ENCODE peak calls at places on chromosomes 4 and X, in six cellular contexts. M is tibial artery, F is IMR-90, E is Calu3, Q is K562, X is mucosa of descending colon. J is an unnamed sample.

GRCh38 chrX:55742649-55743048 is 25.1 kb downstream of the RRAGB start:
- DNase-seq in X (no peak), F (no peak), E (no peak), M (no peak), Q (no peak), J (no peak)

GRCh38 chrX:119189586-119189985 is 46.5 kb upstream of the PGRMC1 start:
- DNase-seq in Q (no peak), F (no peak), E (no peak), X (peak), M (peak), J (no peak)

GRCh38 chrX:71622347-71623104 is 4.2 kb upstream of the CXCR3 start:
- DNase-seq in M (peak), Q (peak), X (peak), E (peak), F (peak), J (peak)

GRCh38 chrX:69759921-69760625 is 144.2 kb downstream of the EDA start:
- DNase-seq in Q (no peak), F (no peak), M (no peak), E (no peak), X (no peak), J (no peak)

GRCh38 chr4:23923840-23924239 is 34.0 kb upstream of the PPARGC1A start:
- DNase-seq in Q (no peak), M (no peak), X (peak), E (peak), F (no peak), J (no peak)

GRCh38 chr4:165684177-165684870 is 188.7 kb upstream of the TLL1 start:
- DNase-seq in M (no peak), F (no peak), Q (no peak), E (no peak), X (no peak), J (no peak)

GRCh38 chr4:17934286-17934685 is 87.3 kb downstream of the LCORL start:
- DNase-seq in Q (no peak), F (peak), E (no peak), M (no peak), X (no peak), J (no peak)

GRCh38 chrX:116272328-116272727 is 101.8 kb downstream of the AGTR2 start:
- DNase-seq in M (no peak), X (peak), Q (no peak), F (peak), E (peak), J (no peak)

GRCh38 chr4:103996637-103997036 is 276.9 kb upstream of the TACR3 start:
- DNase-seq in X (no peak), M (no peak), F (no peak), Q (no peak), E (peak), J (no peak)

GRCh38 chr4:101259876-101260275 is 87.5 kb downstream of the PPP3CA start:
- DNase-seq in X (no peak), F (peak), M (no peak), E (no peak), Q (no peak), J (no peak)

GRCh38 chrX:43350935-43351334 is 305.2 kb upstream of the MAOA start:
- DNase-seq in X (no peak), Q (no peak), E (no peak), M (no peak), F (no peak), J (no peak)

GRCh38 chrX:43345166-43345565 is 310.9 kb upstream of the MAOA start:
- DNase-seq in F (no peak), Q (no peak), M (no peak), E (no peak), X (no peak), J (no peak)

GRCh38 chrX:43349363-43349762 is 306.7 kb upstream of the MAOA start:
- DNase-seq in Q (peak), M (no peak), F (peak), X (peak), E (peak), J (no peak)
- TF ChIP-seq CTCF in Q (peak), M (no peak), F (peak), X (no peak), E (peak), J (peak)

DNA sequence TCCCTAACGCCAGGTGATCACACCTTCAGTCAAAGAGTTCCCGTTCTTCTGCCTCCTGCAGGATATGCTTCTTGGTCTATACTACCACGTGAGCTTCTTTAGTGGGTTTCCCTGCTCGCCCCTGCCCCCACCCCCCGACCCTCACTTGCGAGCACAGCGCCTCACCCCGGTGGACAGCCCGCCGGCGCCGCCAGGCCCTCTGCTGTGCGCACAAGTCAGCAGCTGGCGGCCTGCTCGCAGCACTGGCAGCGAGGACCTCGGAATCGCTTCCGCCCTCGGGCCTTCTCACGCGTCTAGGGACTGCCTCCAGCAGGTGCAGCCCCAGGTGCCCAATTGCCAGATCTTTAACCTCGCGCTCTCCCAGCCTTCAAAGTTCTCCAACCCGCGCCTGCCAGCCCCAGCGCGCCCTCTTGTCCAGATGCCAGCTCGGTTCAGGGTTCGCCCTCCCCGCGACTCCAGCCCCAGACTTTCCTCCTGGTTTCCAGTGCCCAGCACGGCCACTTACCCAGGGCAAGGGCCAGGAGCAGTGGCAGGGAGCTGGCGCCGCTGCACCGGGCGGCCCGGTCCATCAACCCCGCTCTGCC is 474 bp downstream of the BTC start:
- DNase-seq in M (peak), F (no peak), X (peak), Q (no peak), E (peak), J (peak)
- TF ChIP-seq CTCF in M (no peak), F (peak), X (peak), Q (peak), E (no peak), J (no peak)

GRCh38 chrX:110125435-110125834 is 122.5 kb downstream of the TMEM164 start:
- DNase-seq in M (no peak), E (peak), F (peak), Q (no peak), X (no peak), J (no peak)
- TF ChIP-seq CTCF in M (no peak), E (no peak), F (peak), Q (peak), X (no peak), J (no peak)

GRCh38 chr4:126630171-126630570 is 1002.6 kb upstream of the INTU start:
- DNase-seq in X (peak), M (no peak), Q (no peak), E (no peak), F (no peak), J (no peak)

GRCh38 chr4:126628933-126629332 is 1003.8 kb upstream of the INTU start:
- DNase-seq in Q (no peak), X (no peak), M (no peak), F (no peak), E (no peak), J (no peak)

GRCh38 chr4:126627255-126627654 is 1005.5 kb upstream of the INTU start:
- DNase-seq in E (no peak), M (no peak), X (no peak), F (peak), Q (peak), J (no peak)
- TF ChIP-seq CTCF in E (no peak), M (no peak), X (no peak), F (peak), Q (peak), J (no peak)

GRCh38 chr4:185128272-185129119 is 14.6 kb upstream of the SLC25A4 start:
- DNase-seq in X (peak), Q (no peak), F (no peak), M (no peak), E (peak), J (no peak)
- TF ChIP-seq CTCF in X (no peak), Q (no peak), F (no peak), M (peak), E (no peak), J (no peak)

GRCh38 chrX:18425199-18426003 is at the start of gene CDKL5:
- DNase-seq in Q (peak), X (peak), F (peak), M (peak), E (peak), J (peak)

GRCh38 chrX:18426004-18426320 is 554 bp downstream of the CDKL5 start:
- DNase-seq in X (peak), M (no peak), Q (no peak), E (no peak), F (no peak), J (no peak)

GRCh38 chrX:18422886-18423285 is 2.5 kb upstream of the CDKL5 start:
- DNase-seq in E (no peak), M (no peak), X (no peak), Q (no peak), F (peak), J (no peak)

GRCh38 chrX:18424482-18425198 is 768 bp upstream of the CDKL5 start:
- DNase-seq in E (no peak), Q (no peak), M (no peak), F (peak), X (peak), J (no peak)

DNA sequence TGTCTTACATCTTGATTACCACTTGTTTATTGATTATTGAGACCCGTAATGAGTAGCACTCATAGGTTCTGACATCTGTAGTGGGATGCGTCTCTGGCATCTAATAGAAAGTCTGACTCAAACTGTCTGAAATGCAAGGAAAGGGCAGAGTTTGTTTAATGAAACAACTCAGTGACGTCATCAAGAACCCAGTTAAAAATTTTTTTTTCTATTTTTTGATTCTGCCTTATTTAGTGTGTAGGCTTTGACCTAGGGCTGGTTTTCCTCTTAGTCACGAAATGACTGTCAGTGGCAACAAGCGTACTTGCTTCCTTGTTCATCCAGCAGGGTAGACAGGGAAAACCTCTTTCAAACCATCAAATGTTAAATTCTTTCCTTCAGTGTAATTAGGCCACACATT is 3.1 kb upstream of the CDKL5 start:
- DNase-seq in F (peak), M (no peak), E (no peak), X (no peak), Q (no peak), J (no peak)
- TF ChIP-seq CTCF in F (no peak), M (no peak), E (no peak), X (no peak), Q (no peak), J (no peak)

DNA sequence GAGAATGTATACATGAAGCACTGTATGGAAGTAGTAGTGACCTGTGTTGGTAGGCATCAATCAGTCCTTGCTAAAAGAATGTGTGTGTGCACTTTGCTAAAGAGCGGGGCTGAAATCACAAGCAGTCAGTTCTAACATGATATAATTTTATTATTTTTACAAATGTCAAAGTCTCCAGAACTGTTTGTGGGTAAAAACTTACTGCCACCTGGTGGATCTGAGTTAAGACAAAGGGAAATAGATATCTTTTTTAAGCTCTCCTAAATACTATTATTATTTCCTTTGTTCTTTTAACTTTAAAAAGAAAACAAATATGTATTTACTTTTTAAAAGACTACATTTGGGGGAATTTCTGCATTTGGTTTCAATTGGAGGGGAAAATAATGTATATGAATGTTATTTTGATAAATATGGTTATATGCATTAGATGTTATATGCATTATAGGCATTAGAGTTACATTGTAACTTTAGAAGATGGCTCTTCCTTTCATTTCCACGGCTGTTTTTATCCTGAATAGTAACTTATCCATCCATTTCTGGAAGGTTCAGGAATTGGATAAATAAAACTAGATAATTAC is 7.8 kb upstream of the CLOCK start:
- DNase-seq in Q (no peak), F (peak), E (no peak), X (peak), M (no peak), J (no peak)
- TF ChIP-seq CTCF in Q (peak), F (peak), E (no peak), X (no peak), M (peak), J (peak)

J was measured in suprapubic skin.